ENCODE peak calls at places on chromosomes 12 and 14, in four cellular contexts. V is LoVo; E is stimulated activated CD8-positive, alpha-beta memory T cell treated with anti-CD3 and anti-CD28 coated beads, Interleukin-4, amount 100 ng/mL, for 4 hours; R is GM23338. S is an unnamed sample.
A peak's percentile ranks its signal among the peaks of the same experiment; 100 is the strongest.

GRCh38 chr12:45336331-45336730 is 120.4 kb downstream of the ANO6 start:
- DNase-seq in V (no peak), E (no peak), R (no peak), S (peak; percentile 95)

GRCh38 chr14:54579606-54580005 is 12.7 kb downstream of the SAMD4A start:
- DNase-seq in V (no peak), E (no peak), R (no peak), S (no peak)

GRCh38 chr14:99647407-99647806 is 2.5 kb downstream of the HHIPL1 start:
- DNase-seq in V (no peak), E (no peak), R (no peak), S (no peak)

GRCh38 chr12:10243803-10244520 is 31.3 kb downstream of the GABARAPL1 start:
- DNase-seq in V (no peak), E (no peak), R (no peak), S (no peak)

GRCh38 chr12:120199025-120199424 is 1.9 kb downstream of the RPLP0 start:
- DNase-seq in V (no peak), E (no peak), R (no peak), S (no peak)

GRCh38 chr14:28875937-28876910 is 109.6 kb downstream of the FOXG1 start:
- DNase-seq in V (no peak), E (no peak), R (peak; percentile 11), S (no peak)

GRCh38 chr12:3568695-3569094 is 77.7 kb downstream of the PRMT8 start:
- DNase-seq in V (no peak), E (no peak), R (no peak), S (no peak)

GRCh38 chr14:100278702-100279101 is 27.5 kb downstream of the SLC25A29 start:
- DNase-seq in V (no peak), E (no peak), R (no peak), S (no peak)

GRCh38 chr14:59475709-59476108 is 8.5 kb downstream of the L3HYPDH start:
- DNase-seq in V (no peak), E (no peak), R (no peak), S (no peak)

GRCh38 chr12:89390802-89391673 is 38.7 kb upstream of the DUSP6 start:
- DNase-seq in V (peak; percentile 77), E (no peak), R (no peak), S (no peak)

GRCh38 chr14:65496178-65496993 is 83.9 kb downstream of the FUT8 start:
- DNase-seq in V (no peak), E (no peak), R (no peak), S (peak; percentile 9)

GRCh38 chr12:15151141-15152091 is 69.8 kb downstream of the RERG start:
- DNase-seq in V (peak; percentile 52), E (no peak), R (peak; percentile 35), S (peak; percentile 48)